ENCODE peak calls at places on chromosomes 16 and 17, in seven cellular contexts. P is Right ventricle myocardium superior, Y is right atrium auricular region, X is globus pallidus, S is ACHN, O is epithelial cell of esophagus, W is Peyer's patch. K is an unnamed sample.

GRCh38 chr16:11016524-11016988 is 72.2 kb downstream of the CLEC16A start:
- DNase-seq in P (no peak), Y (no peak), X (no peak), S (no peak), O (no peak), W (no peak), K (no peak)

GRCh38 chr17:45101546-45101882 is 30.8 kb downstream of the PLCD3 start:
- DNase-seq in P (no peak), Y (no peak), X (no peak), S (no peak), O (peak), W (no peak), K (no peak)

GRCh38 chr16:50531359-50531758 is 16.8 kb upstream of the NKD1 start:
- DNase-seq in P (no peak), Y (peak), X (no peak), S (no peak), O (no peak), W (no peak), K (no peak)

GRCh38 chr16:65415460-65415859 is 293.6 kb upstream of the CDH11 start:
- DNase-seq in P (no peak), Y (no peak), X (no peak), S (no peak), O (peak), W (no peak), K (no peak)

GRCh38 chr17:73795730-73796129 is 151.5 kb upstream of the SDK2 start:
- DNase-seq in P (no peak), Y (no peak), X (no peak), S (no peak), O (no peak), W (no peak), K (no peak)

GRCh38 chr17:63439682-63440081 is 6.4 kb downstream of the CYB561 start:
- DNase-seq in P (no peak), Y (no peak), X (no peak), S (no peak), O (no peak), W (no peak), K (peak)

GRCh38 chr16:66495440-66495839 is 54.5 kb downstream of the TK2 start:
- DNase-seq in P (peak), Y (no peak), X (no peak), S (no peak), O (no peak), W (peak), K (no peak)

GRCh38 chr16:85490971-85491771 is 122.0 kb upstream of the GSE1 start:
- DNase-seq in P (no peak), Y (no peak), X (no peak), S (peak), O (no peak), W (peak), K (no peak)

GRCh38 chr17:74994440-74994839 is 7.0 kb downstream of the CDR2L start:
- DNase-seq in P (no peak), Y (no peak), X (no peak), S (no peak), O (peak), W (no peak), K (no peak)

GRCh38 chr17:32489320-32490100 is 2.7 kb downstream of the CDK5R1 start:
- DNase-seq in P (no peak), Y (no peak), X (no peak), S (no peak), O (no peak), W (no peak), K (no peak)

GRCh38 chr16:88310796-88311605 is 71.8 kb upstream of the ZNF469 start:
- DNase-seq in P (peak), Y (no peak), X (no peak), S (no peak), O (no peak), W (no peak), K (no peak)